ENCODE peak calls at places on chromosome 2, in five cellular contexts. Q is midbrain; C is NCI-H1092; N is stimulated activated CD4-positive, alpha-beta T cell treated with anti-CD3 and anti-CD28 coated beads, Interleukin-1b, Interleukin-23, amount 100 ng/mL, for 24 hours; I is neuronal stem cell. U is an unnamed sample.

GRCh38 chr2:71613566-71613952 is 160.2 kb downstream of the DYSF start:
- DNase-seq in I (no peak), C (no peak), N (no peak), Q (no peak), U (no peak)

GRCh38 chr2:212424090-212424489 is 114.5 kb downstream of the ERBB4 start:
- DNase-seq in C (no peak), N (no peak), Q (no peak), I (no peak), U (no peak)

GRCh38 chr2:67790622-67791021 is 272.2 kb downstream of the C1D start:
- DNase-seq in Q (no peak), N (no peak), C (no peak), I (no peak), U (no peak)

GRCh38 chr2:28413896-28414290 is 21.2 kb downstream of the FOSL2 start:
- DNase-seq in C (no peak), Q (no peak), N (no peak), I (no peak), U (no peak)

GRCh38 chr2:157058161-157058560 is 199.3 kb upstream of the GALNT5 start:
- DNase-seq in Q (no peak), I (no peak), C (no peak), N (no peak), U (no peak)

GRCh38 chr2:241617431-241618154 is 19.4 kb downstream of the THAP4 start:
- DNase-seq in N (no peak), I (no peak), C (no peak), Q (peak), U (peak)

GRCh38 chr2:71070294-71071025 is 2.0 kb downstream of the NAGK start:
- DNase-seq in N (no peak), C (no peak), I (no peak), Q (peak), U (peak)

GRCh38 chr2:28643911-28644334 is 107.7 kb upstream of the PPP1CB start:
- DNase-seq in I (no peak), Q (no peak), C (no peak), N (no peak), U (no peak)

GRCh38 chr2:44686561-44686960 is 254.9 kb upstream of the SIX3 start:
- DNase-seq in I (no peak), N (no peak), Q (no peak), C (no peak), U (no peak)

GRCh38 chr2:109427661-109428091 is 186.1 kb downstream of the SEPTIN10 start:
- DNase-seq in I (no peak), Q (no peak), C (no peak), N (no peak), U (no peak)

GRCh38 chr2:21395366-21395765 is 271.6 kb downstream of the TDRD15 start:
- DNase-seq in C (no peak), Q (peak), I (no peak), N (no peak), U (no peak)

GRCh38 chr2:140643761-140644187 is 1487.0 kb downstream of the LRP1B start:
- DNase-seq in C (no peak), Q (no peak), I (no peak), N (no peak), U (no peak)

GRCh38 chr2:156427067-156427466 is 9.1 kb upstream of the GPD2 start:
- DNase-seq in Q (no peak), C (no peak), N (no peak), I (no peak), U (no peak)

GRCh38 chr2:141589314-141589713 is 541.5 kb downstream of the LRP1B start:
- DNase-seq in C (no peak), I (no peak), Q (no peak), N (no peak), U (no peak)

GRCh38 chr2:44529448-44529847 is 167.7 kb downstream of the CAMKMT start:
- DNase-seq in Q (no peak), C (no peak), N (no peak), I (no peak), U (no peak)

GRCh38 chr2:119697290-119698013 is 18.5 kb downstream of the TMEM177 start:
- DNase-seq in Q (no peak), N (no peak), I (no peak), C (no peak), U (no peak)

GRCh38 chr2:206164261-206164862 is 4.7 kb downstream of the EEF1B2 start:
- DNase-seq in I (peak), N (no peak), C (no peak), Q (peak), U (peak)

GRCh38 chr2:111678651-111679050 is 205.3 kb downstream of the ANAPC1 start:
- DNase-seq in Q (no peak), I (no peak), C (no peak), N (no peak), U (no peak)

GRCh38 chr2:132038179-132038882 is 123.4 kb downstream of the ANKRD30BL start:
- DNase-seq in N (no peak), I (peak), C (no peak), Q (no peak), U (no peak)

GRCh38 chr2:71060211-71060610 is 8.2 kb upstream of the NAGK start:
- DNase-seq in N (no peak), Q (no peak), C (no peak), I (no peak), U (no peak)

GRCh38 chr2:134718095-134718955 is 475 bp downstream of the TMEM163 start:
- DNase-seq in C (no peak), Q (no peak), I (peak), N (no peak), U (peak)

GRCh38 chr2:219177594-219178376 is at the start of gene RETREG2:
- DNase-seq in C (peak), I (peak), Q (peak), N (peak), U (peak)

GRCh38 chr2:32882911-32883810 is 63.6 kb upstream of the LTBP1 start:
- DNase-seq in N (no peak), C (no peak), I (no peak), Q (no peak), U (no peak)

GRCh38 chr2:237757616-237758015 is 41.0 kb upstream of the RBM44 start:
- DNase-seq in C (no peak), N (no peak), I (no peak), Q (no peak), U (no peak)

GRCh38 chr2:2232167-2232566 is 98.9 kb downstream of the MYT1L start:
- DNase-seq in Q (no peak), I (no peak), C (no peak), N (no peak), U (peak)

GRCh38 chr2:23445450-23445868 is 60.5 kb downstream of the KLHL29 start:
- DNase-seq in Q (no peak), C (no peak), N (no peak), I (no peak), U (no peak)

GRCh38 chr2:109336296-109336695 is 207.3 kb downstream of the SH3RF3 start:
- DNase-seq in C (no peak), I (no peak), Q (no peak), N (no peak), U (no peak)

GRCh38 chr2:139721454-139721995 is 941.3 kb upstream of the NXPH2 start:
- DNase-seq in C (no peak), N (no peak), I (no peak), Q (no peak), U (peak)

GRCh38 chr2:52934354-52934898 is 833.2 kb upstream of the CHAC2 start:
- DNase-seq in Q (no peak), N (no peak), I (no peak), C (no peak), U (no peak)

GRCh38 chr2:186551323-186552050 is 38.4 kb upstream of the ITGAV start:
- DNase-seq in N (no peak), Q (no peak), I (no peak), C (no peak), U (no peak)

GRCh38 chr2:237939251-237939650 is 27.6 kb upstream of the UBE2F start:
- DNase-seq in C (no peak), N (no peak), Q (no peak), I (no peak), U (no peak)

GRCh38 chr2:186645999-186646398 is 47.9 kb upstream of the FAM171B start:
- DNase-seq in I (no peak), C (no peak), Q (no peak), N (no peak), U (no peak)

GRCh38 chr2:176107731-176108181 is 676 bp downstream of the HOXD11 start:
- DNase-seq in N (no peak), C (no peak), Q (no peak), I (no peak), U (no peak)

GRCh38 chr2:239326831-239327535 is 73.8 kb downstream of the HDAC4 start:
- DNase-seq in I (no peak), N (peak), Q (no peak), C (no peak), U (no peak)

GRCh38 chr2:714005-714741 is 37.0 kb upstream of the TMEM18 start:
- DNase-seq in I (peak), C (peak), N (peak), Q (peak), U (peak)

U was measured in G401.